ENCODE peak calls at places on chromosomes 6 and 20, in five cellular contexts. One of them, this sample, is unnamed.

GRCh38 chr6:4301871-4302270 is 166.5 kb upstream of the ECI2 start:
- DNase-seq in HepG2: no peak
- DNase-seq in NT2/D1: no peak
- DNase-seq in HEK293T: no peak
- DNase-seq in GM12878: no peak
- DNase-seq in this sample: no peak

GRCh38 chr6:148538251-148539190 is 195.9 kb downstream of the SASH1 start:
- DNase-seq in HepG2: no peak
- DNase-seq in NT2/D1: no peak
- DNase-seq in HEK293T: no peak
- DNase-seq in GM12878: no peak
- DNase-seq in this sample: no peak

GRCh38 chr6:96948631-96949030 is 24.1 kb downstream of the KLHL32 start:
- DNase-seq in HepG2: no peak
- DNase-seq in NT2/D1: no peak
- DNase-seq in HEK293T: no peak
- DNase-seq in GM12878: no peak
- DNase-seq in this sample: no peak

GRCh38 chr6:54813901-54814300 is 32.7 kb upstream of the FAM83B start:
- DNase-seq in HepG2: no peak
- DNase-seq in NT2/D1: no peak
- DNase-seq in HEK293T: no peak
- DNase-seq in GM12878: no peak
- DNase-seq in this sample: no peak

GRCh38 chr6:170253226-170253909 is 37.5 kb downstream of the DLL1 start:
- DNase-seq in HepG2: no peak
- DNase-seq in NT2/D1: no peak
- DNase-seq in HEK293T: no peak
- DNase-seq in GM12878: no peak
- DNase-seq in this sample: no peak

GRCh38 chr6:9862603-9863167 is 552.2 kb downstream of the TFAP2A start:
- DNase-seq in HepG2: no peak
- DNase-seq in NT2/D1: no peak
- DNase-seq in HEK293T: no peak
- DNase-seq in GM12878: no peak
- DNase-seq in this sample: no peak

GRCh38 chr6:47479156-47479541 is 1.6 kb downstream of the CD2AP start:
- DNase-seq in HepG2: no peak
- DNase-seq in NT2/D1: no peak
- DNase-seq in HEK293T: no peak
- DNase-seq in GM12878: no peak
- DNase-seq in this sample: no peak

GRCh38 chr6:4351857-4352669 is 216.7 kb upstream of the ECI2 start:
- DNase-seq in HepG2: no peak
- DNase-seq in NT2/D1: peak
- DNase-seq in HEK293T: no peak
- DNase-seq in GM12878: no peak
- DNase-seq in this sample: peak

GRCh38 chr6:76347539-76347938 is 275.1 kb upstream of the IMPG1 start:
- DNase-seq in HepG2: no peak
- DNase-seq in NT2/D1: no peak
- DNase-seq in HEK293T: no peak
- DNase-seq in GM12878: no peak
- DNase-seq in this sample: no peak

GRCh38 chr6:31094389-31094881 is 17.9 kb downstream of the C6orf15 start:
- DNase-seq in HepG2: no peak
- DNase-seq in NT2/D1: no peak
- DNase-seq in HEK293T: no peak
- DNase-seq in GM12878: no peak
- DNase-seq in this sample: no peak

GRCh38 chr6:17394192-17394611 is 807 bp downstream of the CAP2 start:
- DNase-seq in HepG2: peak
- DNase-seq in NT2/D1: peak
- DNase-seq in HEK293T: peak
- DNase-seq in GM12878: no peak
- DNase-seq in this sample: no peak

GRCh38 chr6:70135219-70135769 is 167.6 kb downstream of the COL9A1 start:
- DNase-seq in HepG2: no peak
- DNase-seq in NT2/D1: no peak
- DNase-seq in HEK293T: no peak
- DNase-seq in GM12878: no peak
- DNase-seq in this sample: no peak

DNA sequence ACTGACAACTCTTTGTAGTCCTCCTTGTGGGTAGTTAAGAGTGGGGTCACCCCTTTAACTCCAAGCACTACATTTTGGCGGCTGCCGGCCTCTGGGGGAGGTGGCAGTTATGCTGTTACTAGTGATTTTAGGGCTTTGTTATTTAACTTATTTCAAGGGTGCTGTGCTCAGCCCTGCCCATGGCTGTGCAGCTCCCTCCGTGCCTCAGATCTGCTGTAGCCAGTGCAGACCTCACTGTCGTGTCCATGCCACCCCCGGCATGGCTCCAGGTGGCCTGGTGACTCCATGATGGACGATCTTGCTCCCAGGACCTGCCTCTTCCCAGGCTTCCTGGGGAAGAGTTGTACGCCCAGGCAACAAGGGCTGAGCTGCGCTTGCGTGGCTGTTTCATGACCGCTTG is 15.4 kb downstream of the UQCC2 start:
- DNase-seq in HepG2: no peak
- DNase-seq in NT2/D1: no peak
- DNase-seq in HEK293T: no peak
- DNase-seq in GM12878: no peak
- DNase-seq in this sample: no peak
- TF ChIP-seq SUZ12 in HepG2: no peak
- TF ChIP-seq SUZ12 in NT2/D1: no peak
- TF ChIP-seq SUZ12 in HEK293T: no peak
- TF ChIP-seq SUZ12 in GM12878: no peak
- TF ChIP-seq SUZ12 in this sample: no peak

GRCh38 chr6:129498950-129499870 is 210.8 kb downstream of the ARHGAP18 start:
- DNase-seq in HepG2: peak
- DNase-seq in NT2/D1: peak
- DNase-seq in HEK293T: peak
- DNase-seq in GM12878: no peak
- DNase-seq in this sample: no peak
- TF ChIP-seq SUZ12 in HepG2: no peak
- TF ChIP-seq SUZ12 in NT2/D1: no peak
- TF ChIP-seq SUZ12 in HEK293T: no peak
- TF ChIP-seq SUZ12 in GM12878: no peak
- TF ChIP-seq SUZ12 in this sample: no peak

DNA sequence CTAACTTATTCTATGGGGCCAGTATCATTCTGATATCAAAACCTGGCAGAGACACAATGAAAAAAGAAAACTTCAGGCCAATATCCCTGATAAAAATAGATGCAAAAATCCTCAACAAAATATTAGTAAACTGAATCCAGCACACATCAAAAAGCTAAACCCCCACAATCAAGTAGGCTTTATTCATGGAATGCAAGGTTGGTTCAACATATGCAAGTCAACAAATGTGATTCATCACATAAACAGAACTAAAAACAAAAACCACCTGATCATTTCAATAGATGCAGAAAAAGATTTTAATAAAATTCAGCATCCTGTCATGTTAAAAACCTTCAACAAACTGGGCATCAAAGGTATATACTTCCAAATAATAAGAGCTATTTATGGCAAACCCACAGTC is 133.9 kb upstream of the SSTR4 start:
- DNase-seq in HepG2: no peak
- DNase-seq in NT2/D1: no peak
- DNase-seq in HEK293T: no peak
- DNase-seq in GM12878: no peak
- DNase-seq in this sample: no peak
- TF ChIP-seq SUZ12 in HepG2: no peak
- TF ChIP-seq SUZ12 in NT2/D1: no peak
- TF ChIP-seq SUZ12 in HEK293T: no peak
- TF ChIP-seq SUZ12 in GM12878: no peak
- TF ChIP-seq SUZ12 in this sample: no peak

DNA sequence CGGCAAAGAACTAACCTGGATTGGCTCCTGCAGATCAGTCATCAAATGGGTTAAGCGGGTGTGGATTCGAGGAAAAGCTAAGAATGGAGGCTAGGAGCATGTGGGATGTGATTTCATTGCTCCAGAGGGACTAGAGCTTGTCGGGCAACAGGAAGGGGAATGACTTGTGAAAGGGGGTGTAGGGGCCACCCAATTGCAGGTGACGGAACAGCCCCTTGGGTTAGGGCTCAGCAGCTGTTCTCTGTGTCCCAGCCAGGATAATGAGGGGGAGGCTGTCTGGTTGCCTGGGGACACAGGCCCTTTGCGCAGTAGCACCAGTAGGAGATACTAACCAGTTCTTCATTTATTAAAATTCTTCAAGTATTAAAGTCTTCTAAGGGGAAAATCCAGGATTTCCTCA is 25.0 kb upstream of the MRPS18A start:
- DNase-seq in HepG2: no peak
- DNase-seq in NT2/D1: no peak
- DNase-seq in HEK293T: no peak
- DNase-seq in GM12878: no peak
- DNase-seq in this sample: no peak
- TF ChIP-seq SUZ12 in HepG2: no peak
- TF ChIP-seq SUZ12 in NT2/D1: no peak
- TF ChIP-seq SUZ12 in HEK293T: no peak
- TF ChIP-seq SUZ12 in GM12878: no peak
- TF ChIP-seq SUZ12 in this sample: no peak

GRCh38 chr6:18997375-18997826 is 610.3 kb downstream of the RNF144B start:
- DNase-seq in HepG2: peak
- DNase-seq in NT2/D1: peak
- DNase-seq in HEK293T: peak
- DNase-seq in GM12878: no peak
- DNase-seq in this sample: peak
- TF ChIP-seq SUZ12 in HepG2: no peak
- TF ChIP-seq SUZ12 in NT2/D1: no peak
- TF ChIP-seq SUZ12 in HEK293T: no peak
- TF ChIP-seq SUZ12 in GM12878: no peak
- TF ChIP-seq SUZ12 in this sample: no peak

GRCh38 chr6:42367353-42368011 is 84.2 kb downstream of the TRERF1 start:
- DNase-seq in HepG2: no peak
- DNase-seq in NT2/D1: no peak
- DNase-seq in HEK293T: no peak
- DNase-seq in GM12878: peak
- DNase-seq in this sample: no peak

GRCh38 chr6:42366999-42367352 is 84.8 kb downstream of the TRERF1 start:
- DNase-seq in HepG2: no peak
- DNase-seq in NT2/D1: no peak
- DNase-seq in HEK293T: no peak
- DNase-seq in GM12878: no peak
- DNase-seq in this sample: no peak

GRCh38 chr6:42369568-42369967 is 82.2 kb downstream of the TRERF1 start:
- DNase-seq in HepG2: no peak
- DNase-seq in NT2/D1: no peak
- DNase-seq in HEK293T: no peak
- DNase-seq in GM12878: no peak
- DNase-seq in this sample: no peak

GRCh38 chr6:42366011-42366705 is 85.6 kb downstream of the TRERF1 start:
- DNase-seq in HepG2: no peak
- DNase-seq in NT2/D1: no peak
- DNase-seq in HEK293T: no peak
- DNase-seq in GM12878: no peak
- DNase-seq in this sample: no peak

GRCh38 chr6:42368156-42368555 is 83.6 kb downstream of the TRERF1 start:
- DNase-seq in HepG2: no peak
- DNase-seq in NT2/D1: no peak
- DNase-seq in HEK293T: no peak
- DNase-seq in GM12878: no peak
- DNase-seq in this sample: no peak
- TF ChIP-seq SUZ12 in HepG2: no peak
- TF ChIP-seq SUZ12 in NT2/D1: no peak
- TF ChIP-seq SUZ12 in HEK293T: no peak
- TF ChIP-seq SUZ12 in GM12878: no peak
- TF ChIP-seq SUZ12 in this sample: no peak

GRCh38 chr6:105780146-105780860 is 305.8 kb upstream of the PRDM1 start:
- DNase-seq in HepG2: no peak
- DNase-seq in NT2/D1: peak
- DNase-seq in HEK293T: no peak
- DNase-seq in GM12878: no peak
- DNase-seq in this sample: no peak
- TF ChIP-seq SUZ12 in HepG2: no peak
- TF ChIP-seq SUZ12 in NT2/D1: no peak
- TF ChIP-seq SUZ12 in HEK293T: no peak
- TF ChIP-seq SUZ12 in GM12878: no peak
- TF ChIP-seq SUZ12 in this sample: no peak

GRCh38 chr6:349491-349921 is 42.0 kb upstream of the IRF4 start:
- DNase-seq in HepG2: no peak
- DNase-seq in NT2/D1: no peak
- DNase-seq in HEK293T: no peak
- DNase-seq in GM12878: no peak
- DNase-seq in this sample: no peak

GRCh38 chr6:348860-349396 is 42.6 kb upstream of the IRF4 start:
- DNase-seq in HepG2: no peak
- DNase-seq in NT2/D1: no peak
- DNase-seq in HEK293T: no peak
- DNase-seq in GM12878: no peak
- DNase-seq in this sample: no peak

GRCh38 chr6:347232-347631 is 44.3 kb upstream of the IRF4 start:
- DNase-seq in HepG2: no peak
- DNase-seq in NT2/D1: no peak
- DNase-seq in HEK293T: no peak
- DNase-seq in GM12878: no peak
- DNase-seq in this sample: no peak

GRCh38 chr6:346389-347030 is 45.0 kb upstream of the IRF4 start:
- DNase-seq in HepG2: no peak
- DNase-seq in NT2/D1: no peak
- DNase-seq in HEK293T: no peak
- DNase-seq in GM12878: no peak
- DNase-seq in this sample: no peak

GRCh38 chr6:347951-348859 is 43.3 kb upstream of the IRF4 start:
- DNase-seq in HepG2: no peak
- DNase-seq in NT2/D1: no peak
- DNase-seq in HEK293T: no peak
- DNase-seq in GM12878: no peak
- DNase-seq in this sample: no peak
- TF ChIP-seq SUZ12 in HepG2: no peak
- TF ChIP-seq SUZ12 in NT2/D1: no peak
- TF ChIP-seq SUZ12 in HEK293T: no peak
- TF ChIP-seq SUZ12 in GM12878: no peak
- TF ChIP-seq SUZ12 in this sample: no peak

This sample was measured in H1.